ENCODE peak calls at places on chromosomes 7 and 10, in four cellular contexts. R, I, G and P are unnamed samples.

GRCh38 chr10:72375173-72375572 is 20.5 kb upstream of the DNAJB12 start:
- DNase-seq in R (no peak), G (no peak), I (no peak), P (no peak)

GRCh38 chr10:95245425-95246055 is 45.3 kb downstream of the PDLIM1 start:
- DNase-seq in R (no peak), G (no peak), I (no peak), P (no peak)

GRCh38 chr7:52775881-52776280 is 259.6 kb upstream of the POM121L12 start:
- DNase-seq in R (no peak), G (no peak), I (no peak), P (no peak)

GRCh38 chr7:50538478-50538877 is 26.7 kb downstream of the DDC start:
- DNase-seq in I (no peak), G (no peak), R (no peak), P (no peak)

GRCh38 chr7:6385110-6385792 is 62.5 kb downstream of the DAGLB start:
- DNase-seq in I (no peak), R (peak), G (peak), P (peak)

GRCh38 chr7:42614636-42615035 is 297.2 kb downstream of the C7orf25 start:
- DNase-seq in I (no peak), G (no peak), R (no peak), P (no peak)

GRCh38 chr7:49091089-49091488 is 166.7 kb downstream of the CDC14C start:
- DNase-seq in I (no peak), G (no peak), R (no peak), P (no peak)

GRCh38 chr10:115654961-115655360 is 561.8 kb downstream of the ATRNL1 start:
- DNase-seq in G (no peak), I (no peak), R (no peak), P (no peak)

GRCh38 chr10:32629910-32630309 is 184.0 kb downstream of the CCDC7 start:
- DNase-seq in I (no peak), G (no peak), R (no peak), P (no peak)